ENCODE peak calls at places on chromosomes 1 and 21, in six cellular contexts. One of them, this sample, is unnamed.

GRCh38 chr1:197559655-197560054 is 215.6 kb downstream of the DENND1B start:
- DNase-seq in H1: no peak
- DNase-seq in mesenchymal stem cell: no peak
- DNase-seq in IMR-90: no peak
- DNase-seq in neuronal stem cell: no peak
- DNase-seq in trophoblast cell: no peak
- DNase-seq in this sample: no peak

GRCh38 chr1:68188060-68188538 is 44.2 kb downstream of the WLS start:
- DNase-seq in H1: no peak
- DNase-seq in mesenchymal stem cell: peak; percentile 87
- DNase-seq in IMR-90: peak; percentile 91
- DNase-seq in neuronal stem cell: no peak
- DNase-seq in trophoblast cell: no peak
- DNase-seq in this sample: no peak

GRCh38 chr1:26370591-26371382 is 1.8 kb downstream of the ZNF683 start:
- DNase-seq in H1: no peak
- DNase-seq in mesenchymal stem cell: no peak
- DNase-seq in IMR-90: no peak
- DNase-seq in neuronal stem cell: no peak
- DNase-seq in trophoblast cell: no peak
- DNase-seq in this sample: no peak

GRCh38 chr1:29532285-29532684 is 296.0 kb downstream of the PTPRU start:
- DNase-seq in H1: no peak
- DNase-seq in mesenchymal stem cell: no peak
- DNase-seq in IMR-90: no peak
- DNase-seq in neuronal stem cell: no peak
- DNase-seq in trophoblast cell: no peak
- DNase-seq in this sample: no peak

GRCh38 chr1:214255509-214255908 is 25.4 kb upstream of the SMYD2 start:
- DNase-seq in H1: no peak
- DNase-seq in mesenchymal stem cell: no peak
- DNase-seq in IMR-90: no peak
- DNase-seq in neuronal stem cell: no peak
- DNase-seq in trophoblast cell: no peak
- DNase-seq in this sample: no peak

GRCh38 chr1:189206617-189207016 is 1271.0 kb downstream of the BRINP3 start:
- DNase-seq in H1: no peak
- DNase-seq in mesenchymal stem cell: no peak
- DNase-seq in IMR-90: peak; percentile 50
- DNase-seq in neuronal stem cell: no peak
- DNase-seq in trophoblast cell: no peak
- DNase-seq in this sample: no peak

GRCh38 chr1:30613188-30613587 is 110.2 kb downstream of the MATN1 start:
- DNase-seq in H1: no peak
- DNase-seq in mesenchymal stem cell: no peak
- DNase-seq in IMR-90: no peak
- DNase-seq in neuronal stem cell: no peak
- DNase-seq in trophoblast cell: no peak
- DNase-seq in this sample: no peak

GRCh38 chr1:66503841-66504470 is 30.0 kb upstream of the SGIP1 start:
- DNase-seq in H1: peak; percentile 68
- DNase-seq in mesenchymal stem cell: peak; percentile 81
- DNase-seq in IMR-90: peak; percentile 81
- DNase-seq in neuronal stem cell: peak; percentile 52
- DNase-seq in trophoblast cell: peak; percentile 55
- DNase-seq in this sample: peak; percentile 58

GRCh38 chr1:60994369-60994768 is 88.0 kb upstream of the NFIA start:
- DNase-seq in H1: no peak
- DNase-seq in mesenchymal stem cell: no peak
- DNase-seq in IMR-90: no peak
- DNase-seq in neuronal stem cell: no peak
- DNase-seq in trophoblast cell: no peak
- DNase-seq in this sample: no peak

DNA sequence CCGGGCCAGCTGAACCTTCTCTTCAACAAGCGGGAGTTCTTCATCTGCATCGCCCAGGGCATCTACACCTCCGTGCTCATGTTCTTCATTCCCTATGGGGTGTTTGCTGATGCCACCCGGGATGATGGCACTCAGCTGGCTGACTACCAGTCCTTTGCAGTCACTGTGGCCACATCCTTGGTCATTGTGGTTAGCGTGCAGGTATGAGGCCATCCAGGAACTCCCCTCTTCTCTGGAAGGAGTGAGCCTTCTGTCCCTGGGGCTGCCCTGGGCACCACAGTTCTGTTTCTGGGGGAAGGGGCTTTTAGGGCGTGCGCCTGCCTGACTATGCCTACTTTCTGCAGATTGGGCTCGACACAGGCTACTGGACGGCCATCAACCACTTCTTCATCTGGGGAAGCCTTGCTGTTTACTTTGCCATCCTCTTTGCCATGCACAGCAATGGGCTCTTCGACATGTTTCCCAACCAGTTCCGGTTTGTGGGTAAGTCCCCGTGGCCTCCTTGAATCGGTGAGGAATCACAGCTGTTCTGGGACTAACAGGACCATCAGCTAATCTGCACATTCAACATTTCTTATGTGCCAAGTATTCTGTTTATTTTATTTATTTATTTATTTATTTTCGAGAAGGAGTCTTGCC is 21.1 kb downstream of the ATP8B2 start:
- DNase-seq in H1: no peak
- DNase-seq in mesenchymal stem cell: no peak
- DNase-seq in IMR-90: no peak
- DNase-seq in neuronal stem cell: no peak
- DNase-seq in trophoblast cell: no peak
- DNase-seq in this sample: no peak
- H2AFZ ChIP-seq in H1: no peak overlapping the region
- H2AFZ ChIP-seq in mesenchymal stem cell: no peak overlapping the region
- H2AFZ ChIP-seq in IMR-90: no peak overlapping the region
- H2AFZ ChIP-seq in neuronal stem cell: no peak overlapping the region
- H2AFZ ChIP-seq in trophoblast cell: no peak overlapping the region
- H2AFZ ChIP-seq in this sample: no peak overlapping the region

DNA sequence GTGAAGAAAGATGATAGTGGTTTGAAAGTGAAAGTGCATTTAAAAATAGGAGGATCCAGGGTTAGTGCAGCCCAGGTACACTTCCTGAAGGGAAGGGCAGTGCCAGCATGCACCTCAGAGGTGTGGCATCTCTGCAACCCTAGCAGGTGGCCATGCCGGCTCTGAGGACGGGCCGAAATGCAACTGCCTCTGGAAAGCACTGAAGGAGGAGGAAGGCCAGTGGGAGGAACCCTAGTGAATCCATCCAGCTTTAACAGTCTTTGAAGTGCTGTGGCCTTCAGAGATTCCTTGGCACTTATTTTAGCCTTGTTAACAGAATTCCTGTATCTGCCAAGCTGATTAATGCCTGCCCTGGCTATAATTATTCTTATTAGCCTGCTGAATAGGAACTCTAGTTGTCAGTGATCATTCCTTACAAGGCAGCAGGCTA is 5.5 kb downstream of the PTGFRN start:
- DNase-seq in H1: no peak
- DNase-seq in mesenchymal stem cell: no peak
- DNase-seq in IMR-90: no peak
- DNase-seq in neuronal stem cell: no peak
- DNase-seq in trophoblast cell: no peak
- DNase-seq in this sample: no peak
- H3K79me1 ChIP-seq in H1: peaks cover 29% of the 10 kb centered on the region
- H3K79me1 ChIP-seq in mesenchymal stem cell: peaks cover 46% of the 10 kb centered on the region
- H3K79me1 ChIP-seq in IMR-90: no peaks in the 10 kb centered on the region
- H3K79me1 ChIP-seq in neuronal stem cell: peaks cover 8% of the 10 kb centered on the region
- H3K79me1 ChIP-seq in trophoblast cell: peaks cover 8% of the 10 kb centered on the region
- H3K79me1 ChIP-seq in this sample: no peaks in the 10 kb centered on the region

GRCh38 chr1:160665330-160666078 is 18.7 kb upstream of the SLAMF1 start:
- DNase-seq in H1: no peak
- DNase-seq in mesenchymal stem cell: peak; percentile 53
- DNase-seq in IMR-90: no peak
- DNase-seq in neuronal stem cell: no peak
- DNase-seq in trophoblast cell: no peak
- DNase-seq in this sample: no peak

GRCh38 chr1:160667896-160668295 is 21.1 kb upstream of the SLAMF1 start:
- DNase-seq in H1: no peak
- DNase-seq in mesenchymal stem cell: no peak
- DNase-seq in IMR-90: no peak
- DNase-seq in neuronal stem cell: no peak
- DNase-seq in trophoblast cell: no peak
- DNase-seq in this sample: no peak

GRCh38 chr1:160666079-160666442 is 19.2 kb upstream of the SLAMF1 start:
- DNase-seq in H1: no peak
- DNase-seq in mesenchymal stem cell: no peak
- DNase-seq in IMR-90: no peak
- DNase-seq in neuronal stem cell: no peak
- DNase-seq in trophoblast cell: no peak
- DNase-seq in this sample: no peak

GRCh38 chr1:160662888-160663287 is 16.0 kb upstream of the SLAMF1 start:
- DNase-seq in H1: no peak
- DNase-seq in mesenchymal stem cell: no peak
- DNase-seq in IMR-90: no peak
- DNase-seq in neuronal stem cell: no peak
- DNase-seq in trophoblast cell: no peak
- DNase-seq in this sample: no peak

DNA sequence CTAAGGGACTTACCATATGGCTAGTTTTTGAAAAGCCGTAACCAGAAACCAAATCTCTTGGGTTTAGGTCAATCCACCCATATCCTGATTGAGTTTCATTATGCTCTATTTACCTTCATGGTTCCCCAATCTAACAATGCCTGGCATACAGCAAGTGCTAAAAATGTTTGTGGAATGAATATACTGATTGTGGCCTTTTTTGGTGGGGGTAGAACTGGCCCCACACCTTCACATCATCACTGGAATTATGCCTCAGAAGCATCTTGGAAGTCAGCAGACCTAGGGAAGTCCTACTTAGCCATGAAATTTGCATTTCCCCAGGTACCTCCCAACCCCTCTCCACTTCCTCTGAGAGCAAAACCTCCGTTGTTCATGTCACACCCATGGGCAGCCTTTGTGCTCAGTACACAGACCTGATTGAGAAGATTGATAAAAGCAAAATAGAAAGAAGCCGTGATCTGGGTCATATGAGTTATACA is 17.8 kb upstream of the SLAMF1 start:
- DNase-seq in H1: no peak
- DNase-seq in mesenchymal stem cell: no peak
- DNase-seq in IMR-90: no peak
- DNase-seq in neuronal stem cell: no peak
- DNase-seq in trophoblast cell: no peak
- DNase-seq in this sample: no peak
- H2AFZ ChIP-seq in H1: no peak overlapping the region
- H2AFZ ChIP-seq in mesenchymal stem cell: no peak overlapping the region
- H2AFZ ChIP-seq in IMR-90: no peak overlapping the region
- H2AFZ ChIP-seq in neuronal stem cell: no peak overlapping the region
- H2AFZ ChIP-seq in trophoblast cell: no peak overlapping the region
- H2AFZ ChIP-seq in this sample: no peak overlapping the region

DNA sequence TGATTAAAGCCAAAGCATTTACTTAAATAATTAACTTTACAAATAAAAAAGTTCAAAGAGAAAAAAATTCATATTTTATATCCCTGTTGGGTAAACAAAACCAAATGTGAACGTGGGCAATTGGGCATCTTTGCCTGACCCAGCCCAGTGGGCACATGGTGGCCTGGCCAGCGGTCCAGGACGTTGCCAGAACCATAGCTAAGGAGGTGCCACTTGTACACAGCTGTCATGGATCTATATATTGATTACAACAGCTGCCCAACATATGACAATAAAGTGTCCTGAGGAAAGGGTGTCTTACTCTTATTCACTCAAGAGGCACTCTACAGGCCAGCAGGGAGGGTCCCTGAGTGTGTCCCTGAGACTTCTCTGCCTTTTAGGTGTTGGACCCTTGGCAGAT is 78.5 kb downstream of the BCAR3 start:
- DNase-seq in H1: no peak
- DNase-seq in mesenchymal stem cell: no peak
- DNase-seq in IMR-90: no peak
- DNase-seq in neuronal stem cell: no peak
- DNase-seq in trophoblast cell: no peak
- DNase-seq in this sample: no peak
- H3K79me1 ChIP-seq in H1: peaks cover 3% of the 10 kb centered on the region
- H3K79me1 ChIP-seq in mesenchymal stem cell: peaks cover 19% of the 10 kb centered on the region
- H3K79me1 ChIP-seq in IMR-90: peaks cover 97% of the 10 kb centered on the region
- H3K79me1 ChIP-seq in neuronal stem cell: peaks cover 6% of the 10 kb centered on the region
- H3K79me1 ChIP-seq in trophoblast cell: peaks cover 32% of the 10 kb centered on the region
- H3K79me1 ChIP-seq in this sample: no peaks in the 10 kb centered on the region

GRCh38 chr1:115140442-115141144 is 51.3 kb upstream of the TSPAN2 start:
- DNase-seq in H1: no peak
- DNase-seq in mesenchymal stem cell: no peak
- DNase-seq in IMR-90: no peak
- DNase-seq in neuronal stem cell: no peak
- DNase-seq in trophoblast cell: peak; percentile 22
- DNase-seq in this sample: no peak
- H2AFZ ChIP-seq in H1: no peak overlapping the region
- H2AFZ ChIP-seq in mesenchymal stem cell: no peak overlapping the region
- H2AFZ ChIP-seq in IMR-90: no peak overlapping the region
- H2AFZ ChIP-seq in neuronal stem cell: no peak overlapping the region
- H2AFZ ChIP-seq in trophoblast cell: no peak overlapping the region
- H2AFZ ChIP-seq in this sample: no peak overlapping the region

DNA sequence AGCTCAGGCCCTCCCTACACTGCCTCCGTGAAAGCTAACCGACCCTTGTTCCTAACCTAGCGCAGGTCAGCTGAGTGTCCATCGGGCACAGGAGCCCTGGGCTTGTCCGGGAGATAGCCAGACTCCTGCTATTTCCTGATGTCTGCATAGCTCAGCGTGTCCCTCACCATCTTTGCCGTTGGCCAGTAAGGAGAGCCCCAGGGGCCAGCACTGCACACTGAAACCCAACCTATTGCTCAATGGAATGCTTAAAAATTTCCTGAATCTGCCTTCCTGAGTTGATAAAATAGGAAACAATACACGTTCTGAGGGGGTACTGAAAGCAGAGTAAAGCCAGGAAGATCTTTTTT is 2.2 kb downstream of the RUNX1 start:
- DNase-seq in H1: no peak
- DNase-seq in mesenchymal stem cell: no peak
- DNase-seq in IMR-90: no peak
- DNase-seq in neuronal stem cell: no peak
- DNase-seq in trophoblast cell: peak; percentile 91
- DNase-seq in this sample: no peak
- H3K79me1 ChIP-seq in H1: no peaks in the 10 kb centered on the region
- H3K79me1 ChIP-seq in mesenchymal stem cell: peaks cover 18% of the 10 kb centered on the region
- H3K79me1 ChIP-seq in IMR-90: peaks cover 48% of the 10 kb centered on the region
- H3K79me1 ChIP-seq in neuronal stem cell: no peaks in the 10 kb centered on the region
- H3K79me1 ChIP-seq in trophoblast cell: peaks cover 14% of the 10 kb centered on the region
- H3K79me1 ChIP-seq in this sample: no peaks in the 10 kb centered on the region